ENCODE peak calls at places on chromosomes 3 and 15, in five cellular contexts. One of them, this sample, is unnamed.

GRCh38 chr3:52835766-52836470 is 1.1 kb upstream of the MUSTN1 start:
- DNase-seq in A549: no peak
- DNase-seq in astrocyte of the spinal cord: no peak
- DNase-seq in iPS-NIHi11: no peak
- DNase-seq in LNCaP clone FGC: no peak
- DNase-seq in this sample: no peak

GRCh38 chr3:8266679-8267267 is 234.8 kb upstream of the LMCD1 start:
- DNase-seq in A549: no peak
- DNase-seq in astrocyte of the spinal cord: peak
- DNase-seq in iPS-NIHi11: no peak
- DNase-seq in LNCaP clone FGC: no peak
- DNase-seq in this sample: peak

GRCh38 chr3:129035360-129036233 is 25.0 kb upstream of the GP9 start:
- DNase-seq in A549: no peak
- DNase-seq in astrocyte of the spinal cord: no peak
- DNase-seq in iPS-NIHi11: no peak
- DNase-seq in LNCaP clone FGC: no peak
- DNase-seq in this sample: no peak

GRCh38 chr3:18098960-18099587 is 326.1 kb downstream of the SATB1 start:
- DNase-seq in A549: peak
- DNase-seq in astrocyte of the spinal cord: peak
- DNase-seq in iPS-NIHi11: peak
- DNase-seq in LNCaP clone FGC: no peak
- DNase-seq in this sample: no peak

GRCh38 chr3:134917631-134918030 is 122.6 kb downstream of the EPHB1 start:
- DNase-seq in A549: no peak
- DNase-seq in astrocyte of the spinal cord: no peak
- DNase-seq in iPS-NIHi11: no peak
- DNase-seq in LNCaP clone FGC: peak
- DNase-seq in this sample: no peak

GRCh38 chr3:152323834-152324233 is 55.1 kb downstream of the MBNL1 start:
- DNase-seq in A549: no peak
- DNase-seq in astrocyte of the spinal cord: no peak
- DNase-seq in iPS-NIHi11: no peak
- DNase-seq in LNCaP clone FGC: no peak
- DNase-seq in this sample: no peak

GRCh38 chr3:154059798-154060197 is 61.4 kb upstream of the ARHGEF26 start:
- DNase-seq in A549: no peak
- DNase-seq in astrocyte of the spinal cord: no peak
- DNase-seq in iPS-NIHi11: peak
- DNase-seq in LNCaP clone FGC: peak
- DNase-seq in this sample: no peak

GRCh38 chr3:127274200-127274599 is 13.6 kb downstream of the PRR20G start:
- DNase-seq in A549: no peak
- DNase-seq in astrocyte of the spinal cord: no peak
- DNase-seq in iPS-NIHi11: no peak
- DNase-seq in LNCaP clone FGC: no peak
- DNase-seq in this sample: no peak

GRCh38 chr3:194587438-194587931 is 45.7 kb downstream of the TMEM44 start:
- DNase-seq in A549: no peak
- DNase-seq in astrocyte of the spinal cord: peak
- DNase-seq in iPS-NIHi11: no peak
- DNase-seq in LNCaP clone FGC: no peak
- DNase-seq in this sample: peak

GRCh38 chr3:3800076-3800448 is 831 bp downstream of the LRRN1 start:
- DNase-seq in A549: no peak
- DNase-seq in astrocyte of the spinal cord: no peak
- DNase-seq in iPS-NIHi11: no peak
- DNase-seq in LNCaP clone FGC: no peak
- DNase-seq in this sample: no peak

GRCh38 chr3:133469140-133469731 is 69.4 kb downstream of the BFSP2 start:
- DNase-seq in A549: no peak
- DNase-seq in astrocyte of the spinal cord: no peak
- DNase-seq in iPS-NIHi11: no peak
- DNase-seq in LNCaP clone FGC: no peak
- DNase-seq in this sample: peak

GRCh38 chr3:16452265-16452664 is 61.2 kb downstream of the RFTN1 start:
- DNase-seq in A549: no peak
- DNase-seq in astrocyte of the spinal cord: peak
- DNase-seq in iPS-NIHi11: no peak
- DNase-seq in LNCaP clone FGC: no peak
- DNase-seq in this sample: peak

GRCh38 chr15:48516125-48516524 is 129.4 kb downstream of the FBN1 start:
- DNase-seq in A549: no peak
- DNase-seq in astrocyte of the spinal cord: no peak
- DNase-seq in iPS-NIHi11: no peak
- DNase-seq in LNCaP clone FGC: no peak
- DNase-seq in this sample: no peak

GRCh38 chr3:43759297-43759782 is 68.6 kb downstream of the ABHD5 start:
- DNase-seq in A549: peak
- DNase-seq in astrocyte of the spinal cord: peak
- DNase-seq in iPS-NIHi11: peak
- DNase-seq in LNCaP clone FGC: no peak
- DNase-seq in this sample: peak

GRCh38 chr15:43854801-43855200 is 28.0 kb downstream of the WDR76 start:
- DNase-seq in A549: no peak
- DNase-seq in astrocyte of the spinal cord: no peak
- DNase-seq in iPS-NIHi11: no peak
- DNase-seq in LNCaP clone FGC: no peak
- DNase-seq in this sample: peak

GRCh38 chr3:100100454-100100853 is 13.8 kb downstream of the FILIP1L start:
- DNase-seq in A549: no peak
- DNase-seq in astrocyte of the spinal cord: peak
- DNase-seq in iPS-NIHi11: no peak
- DNase-seq in LNCaP clone FGC: no peak
- DNase-seq in this sample: peak

GRCh38 chr3:157782236-157782635 is 279.0 kb upstream of the VEPH1 start:
- DNase-seq in A549: no peak
- DNase-seq in astrocyte of the spinal cord: no peak
- DNase-seq in iPS-NIHi11: no peak
- DNase-seq in LNCaP clone FGC: no peak
- DNase-seq in this sample: no peak

GRCh38 chr3:107524214-107525100 is 1.7 kb downstream of the BBX start:
- DNase-seq in A549: no peak
- DNase-seq in astrocyte of the spinal cord: peak
- DNase-seq in iPS-NIHi11: peak
- DNase-seq in LNCaP clone FGC: no peak
- DNase-seq in this sample: peak

GRCh38 chr3:114128826-114129225 is 50.0 kb downstream of the DRD3 start:
- DNase-seq in A549: no peak
- DNase-seq in astrocyte of the spinal cord: no peak
- DNase-seq in iPS-NIHi11: no peak
- DNase-seq in LNCaP clone FGC: no peak
- DNase-seq in this sample: no peak

GRCh38 chr3:60417590-60417989 is 833.7 kb downstream of the FHIT start:
- DNase-seq in A549: no peak
- DNase-seq in astrocyte of the spinal cord: no peak
- DNase-seq in iPS-NIHi11: no peak
- DNase-seq in LNCaP clone FGC: no peak
- DNase-seq in this sample: no peak

GRCh38 chr15:86115138-86115801 is 35.6 kb downstream of the AGBL1 start:
- DNase-seq in A549: no peak
- DNase-seq in astrocyte of the spinal cord: no peak
- DNase-seq in iPS-NIHi11: no peak
- DNase-seq in LNCaP clone FGC: peak
- DNase-seq in this sample: no peak

GRCh38 chr15:63891079-63891762 is 57.5 kb upstream of the HERC1 start:
- DNase-seq in A549: peak
- DNase-seq in astrocyte of the spinal cord: peak
- DNase-seq in iPS-NIHi11: peak
- DNase-seq in LNCaP clone FGC: peak
- DNase-seq in this sample: peak

GRCh38 chr15:92715753-92716152 is 60.2 kb upstream of the FAM174B start:
- DNase-seq in A549: no peak
- DNase-seq in astrocyte of the spinal cord: peak
- DNase-seq in iPS-NIHi11: peak
- DNase-seq in LNCaP clone FGC: no peak
- DNase-seq in this sample: peak

GRCh38 chr15:99998661-99999101 is 265.4 kb upstream of the LYSMD4 start:
- DNase-seq in A549: no peak
- DNase-seq in astrocyte of the spinal cord: no peak
- DNase-seq in iPS-NIHi11: no peak
- DNase-seq in LNCaP clone FGC: peak
- DNase-seq in this sample: no peak

GRCh38 chr3:108430540-108430939 is 79.9 kb downstream of the MYH15 start:
- DNase-seq in A549: no peak
- DNase-seq in astrocyte of the spinal cord: peak
- DNase-seq in iPS-NIHi11: no peak
- DNase-seq in LNCaP clone FGC: no peak
- DNase-seq in this sample: no peak

GRCh38 chr3:53162672-53163458 is 1.9 kb downstream of the PRKCD start:
- DNase-seq in A549: no peak
- DNase-seq in astrocyte of the spinal cord: no peak
- DNase-seq in iPS-NIHi11: no peak
- DNase-seq in LNCaP clone FGC: no peak
- DNase-seq in this sample: no peak

GRCh38 chr3:122497425-122497824 is 17.3 kb downstream of the KPNA1 start:
- DNase-seq in A549: no peak
- DNase-seq in astrocyte of the spinal cord: peak
- DNase-seq in iPS-NIHi11: no peak
- DNase-seq in LNCaP clone FGC: no peak
- DNase-seq in this sample: peak

GRCh38 chr3:23481660-23482278 is 278.6 kb downstream of the UBE2E2 start:
- DNase-seq in A549: no peak
- DNase-seq in astrocyte of the spinal cord: no peak
- DNase-seq in iPS-NIHi11: no peak
- DNase-seq in LNCaP clone FGC: no peak
- DNase-seq in this sample: no peak

GRCh38 chr3:175149675-175150074 is 290.5 kb downstream of the NAALADL2 start:
- DNase-seq in A549: no peak
- DNase-seq in astrocyte of the spinal cord: peak
- DNase-seq in iPS-NIHi11: no peak
- DNase-seq in LNCaP clone FGC: peak
- DNase-seq in this sample: peak

GRCh38 chr15:58273104-58273503 is 134.9 kb downstream of the AQP9 start:
- DNase-seq in A549: no peak
- DNase-seq in astrocyte of the spinal cord: no peak
- DNase-seq in iPS-NIHi11: no peak
- DNase-seq in LNCaP clone FGC: no peak
- DNase-seq in this sample: no peak

GRCh38 chr15:82621970-82622369 is 25.2 kb downstream of the CPEB1 start:
- DNase-seq in A549: peak
- DNase-seq in astrocyte of the spinal cord: no peak
- DNase-seq in iPS-NIHi11: peak
- DNase-seq in LNCaP clone FGC: no peak
- DNase-seq in this sample: no peak

GRCh38 chr15:98873441-98874218 is 134.0 kb downstream of the PGPEP1L start:
- DNase-seq in A549: peak
- DNase-seq in astrocyte of the spinal cord: peak
- DNase-seq in iPS-NIHi11: peak
- DNase-seq in LNCaP clone FGC: no peak
- DNase-seq in this sample: peak

This sample was measured in choroid plexus epithelial cell.